ENCODE peak calls at places on chromosomes 5 and 9, in five cellular contexts. One of them, this sample, is unnamed. For H3K36me3, the result is how much of the 10 kb centered on the place peaks cover.

GRCh38 chr9:81542490-81542889 is 146.9 kb downstream of the TLE1 start:
- DNase-seq in PC-9: no peak
- DNase-seq in ascending aorta: no peak
- DNase-seq in left ventricle myocardium inferior: no peak
- DNase-seq in right atrium auricular region: no peak
- DNase-seq in this sample: no peak

GRCh38 chr5:98581416-98581999 is 192.0 kb upstream of the RGMB start:
- DNase-seq in PC-9: no peak
- DNase-seq in ascending aorta: no peak
- DNase-seq in left ventricle myocardium inferior: no peak
- DNase-seq in right atrium auricular region: no peak
- DNase-seq in this sample: no peak

GRCh38 chr9:69981686-69982450 is 61.8 kb upstream of the MAMDC2 start:
- DNase-seq in PC-9: no peak
- DNase-seq in ascending aorta: no peak
- DNase-seq in left ventricle myocardium inferior: no peak
- DNase-seq in right atrium auricular region: no peak
- DNase-seq in this sample: no peak

GRCh38 chr9:111438576-111439235 is 45.5 kb downstream of the ECPAS start:
- DNase-seq in PC-9: no peak
- DNase-seq in ascending aorta: no peak
- DNase-seq in left ventricle myocardium inferior: no peak
- DNase-seq in right atrium auricular region: no peak
- DNase-seq in this sample: no peak

GRCh38 chr9:88892729-88893128 is 98.5 kb upstream of the S1PR3 start:
- DNase-seq in PC-9: no peak
- DNase-seq in ascending aorta: no peak
- DNase-seq in left ventricle myocardium inferior: no peak
- DNase-seq in right atrium auricular region: no peak
- DNase-seq in this sample: no peak

GRCh38 chr9:87020169-87020935 is 73.0 kb upstream of the GAS1 start:
- DNase-seq in PC-9: no peak
- DNase-seq in ascending aorta: no peak
- DNase-seq in left ventricle myocardium inferior: no peak
- DNase-seq in right atrium auricular region: no peak
- DNase-seq in this sample: no peak

GRCh38 chr5:143350790-143351603 is 52.5 kb downstream of the NR3C1 start:
- DNase-seq in PC-9: no peak
- DNase-seq in ascending aorta: no peak
- DNase-seq in left ventricle myocardium inferior: no peak
- DNase-seq in right atrium auricular region: no peak
- DNase-seq in this sample: no peak

GRCh38 chr5:1371602-1372342 is 26.9 kb upstream of the CLPTM1L start:
- DNase-seq in PC-9: no peak
- DNase-seq in ascending aorta: no peak
- DNase-seq in left ventricle myocardium inferior: no peak
- DNase-seq in right atrium auricular region: no peak
- DNase-seq in this sample: no peak

GRCh38 chr9:17462869-17463464 is 115.9 kb upstream of the SH3GL2 start:
- DNase-seq in PC-9: no peak
- DNase-seq in ascending aorta: peak
- DNase-seq in left ventricle myocardium inferior: no peak
- DNase-seq in right atrium auricular region: no peak
- DNase-seq in this sample: no peak

GRCh38 chr9:80775515-80775914 is 913.8 kb downstream of the TLE1 start:
- DNase-seq in PC-9: no peak
- DNase-seq in ascending aorta: no peak
- DNase-seq in left ventricle myocardium inferior: no peak
- DNase-seq in right atrium auricular region: no peak
- DNase-seq in this sample: no peak

GRCh38 chr9:99296375-99296951 is 74.4 kb downstream of the SEC61B start:
- DNase-seq in PC-9: no peak
- DNase-seq in ascending aorta: no peak
- DNase-seq in left ventricle myocardium inferior: peak
- DNase-seq in right atrium auricular region: no peak
- DNase-seq in this sample: peak

GRCh38 chr5:134964359-134965270 is 3.1 kb upstream of the CATSPER3 start:
- DNase-seq in PC-9: no peak
- DNase-seq in ascending aorta: no peak
- DNase-seq in left ventricle myocardium inferior: no peak
- DNase-seq in right atrium auricular region: no peak
- DNase-seq in this sample: no peak

GRCh38 chr5:142438573-142438972 is 113.8 kb upstream of the SPRY4 start:
- DNase-seq in PC-9: no peak
- DNase-seq in ascending aorta: no peak
- DNase-seq in left ventricle myocardium inferior: no peak
- DNase-seq in right atrium auricular region: no peak
- DNase-seq in this sample: no peak

GRCh38 chr5:170597109-170597741 is 93.4 kb downstream of the KCNIP1 start:
- DNase-seq in PC-9: no peak
- DNase-seq in ascending aorta: no peak
- DNase-seq in left ventricle myocardium inferior: no peak
- DNase-seq in right atrium auricular region: no peak
- DNase-seq in this sample: peak

GRCh38 chr5:134969166-134969565 is 1.5 kb downstream of the CATSPER3 start:
- DNase-seq in PC-9: no peak
- DNase-seq in ascending aorta: no peak
- DNase-seq in left ventricle myocardium inferior: no peak
- DNase-seq in right atrium auricular region: no peak
- DNase-seq in this sample: no peak

GRCh38 chr5:28708472-28708871 is 1670.1 kb upstream of the CDH9 start:
- DNase-seq in PC-9: no peak
- DNase-seq in ascending aorta: no peak
- DNase-seq in left ventricle myocardium inferior: no peak
- DNase-seq in right atrium auricular region: no peak
- DNase-seq in this sample: no peak

GRCh38 chr9:105216440-105217178 is 27.8 kb upstream of the SLC44A1 start:
- DNase-seq in PC-9: no peak
- DNase-seq in ascending aorta: no peak
- DNase-seq in left ventricle myocardium inferior: peak
- DNase-seq in right atrium auricular region: no peak
- DNase-seq in this sample: no peak

GRCh38 chr9:27126682-27127081 is 17.7 kb downstream of the TEK start:
- DNase-seq in PC-9: no peak
- DNase-seq in ascending aorta: no peak
- DNase-seq in left ventricle myocardium inferior: no peak
- DNase-seq in right atrium auricular region: no peak
- DNase-seq in this sample: no peak

DNA sequence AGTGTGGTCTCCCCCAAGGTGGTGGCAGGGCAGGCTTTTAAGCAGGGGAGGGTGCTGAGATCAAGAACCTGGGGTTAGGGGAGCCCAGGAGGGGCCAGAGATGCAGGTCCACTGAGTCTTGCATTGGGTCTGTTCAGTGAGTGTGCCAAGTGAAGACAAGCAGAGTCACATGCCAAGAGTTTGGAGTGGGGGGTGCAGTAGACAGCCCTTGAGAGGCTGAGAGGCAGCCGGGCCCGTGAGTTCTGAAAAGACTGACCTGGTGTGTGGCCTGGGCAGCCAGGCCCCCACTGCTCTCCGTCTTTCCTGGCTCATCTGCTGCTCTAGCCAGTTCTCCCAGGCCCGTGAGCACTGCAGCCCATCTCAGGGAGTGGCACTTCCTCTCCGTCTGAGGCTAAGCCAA is 120.0 kb downstream of the DAB2IP start:
- DNase-seq in PC-9: no peak
- DNase-seq in ascending aorta: no peak
- DNase-seq in left ventricle myocardium inferior: peak
- DNase-seq in right atrium auricular region: no peak
- DNase-seq in this sample: no peak
- H3K36me3 ChIP-seq in PC-9: under half
- H3K36me3 ChIP-seq in ascending aorta: half or more
- H3K36me3 ChIP-seq in left ventricle myocardium inferior: half or more
- H3K36me3 ChIP-seq in right atrium auricular region: half or more
- H3K36me3 ChIP-seq in this sample: under half

DNA sequence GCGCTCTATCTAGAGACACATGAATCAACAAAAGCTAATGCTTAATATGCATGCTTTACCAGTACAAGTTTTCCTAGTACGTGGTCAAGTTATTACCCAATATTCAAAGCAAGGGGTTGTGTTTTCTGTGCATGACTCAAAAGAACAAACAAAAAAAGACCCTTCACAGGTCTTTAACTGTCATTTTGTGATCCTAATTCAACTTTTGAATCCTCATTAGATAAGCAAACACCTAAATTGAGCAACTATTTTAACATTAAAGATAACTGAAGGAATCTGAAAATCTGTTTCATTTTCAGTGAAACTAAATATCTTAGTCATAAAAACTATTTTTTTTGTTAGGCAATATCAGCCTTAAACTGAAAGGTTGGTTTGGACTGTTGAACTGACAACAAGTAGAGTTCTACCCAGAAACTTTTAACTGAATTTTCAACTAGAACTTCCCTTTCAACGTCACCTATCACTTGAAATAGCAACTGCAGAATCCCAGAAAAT is 12.5 kb downstream of the ST8SIA4 start:
- DNase-seq in PC-9: no peak
- DNase-seq in ascending aorta: no peak
- DNase-seq in left ventricle myocardium inferior: no peak
- DNase-seq in right atrium auricular region: no peak
- DNase-seq in this sample: no peak
- H3K4me3 ChIP-seq in PC-9: peak
- H3K4me3 ChIP-seq in ascending aorta: no peak
- H3K4me3 ChIP-seq in left ventricle myocardium inferior: peak
- H3K4me3 ChIP-seq in right atrium auricular region: peak
- H3K4me3 ChIP-seq in this sample: peak

DNA sequence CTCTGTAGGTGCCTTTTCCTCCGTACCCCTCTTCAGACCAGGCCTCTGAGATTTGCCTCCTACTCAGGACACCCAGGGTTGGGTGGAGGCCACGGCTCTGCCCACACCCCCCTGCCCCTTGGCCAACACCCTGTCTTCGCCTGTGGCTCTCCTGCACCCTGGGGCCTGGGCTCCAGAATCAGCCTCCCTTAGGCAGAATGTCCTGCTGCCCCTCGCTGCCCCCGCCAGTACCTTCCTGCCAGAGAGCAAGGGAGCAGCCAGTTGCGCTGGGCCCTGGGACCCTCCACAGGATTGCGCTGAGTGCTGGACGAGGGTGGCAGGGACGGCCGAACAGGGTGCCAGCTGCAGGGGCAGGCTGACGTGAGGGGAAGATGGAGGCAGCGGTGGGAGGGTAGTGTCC is 53.5 kb downstream of the COL5A1 start:
- DNase-seq in PC-9: no peak
- DNase-seq in ascending aorta: no peak
- DNase-seq in left ventricle myocardium inferior: peak
- DNase-seq in right atrium auricular region: no peak
- DNase-seq in this sample: peak
- H3K36me3 ChIP-seq in PC-9: under half
- H3K36me3 ChIP-seq in ascending aorta: under half
- H3K36me3 ChIP-seq in left ventricle myocardium inferior: under half
- H3K36me3 ChIP-seq in right atrium auricular region: under half
- H3K36me3 ChIP-seq in this sample: under half

GRCh38 chr5:138466900-138467710 is 1.8 kb downstream of the EGR1 start:
- DNase-seq in PC-9: no peak
- DNase-seq in ascending aorta: peak
- DNase-seq in left ventricle myocardium inferior: no peak
- DNase-seq in right atrium auricular region: peak
- DNase-seq in this sample: no peak
- H3K4me3 ChIP-seq in PC-9: no peak
- H3K4me3 ChIP-seq in ascending aorta: peak
- H3K4me3 ChIP-seq in left ventricle myocardium inferior: peak
- H3K4me3 ChIP-seq in right atrium auricular region: peak
- H3K4me3 ChIP-seq in this sample: peak

GRCh38 chr9:33273972-33274328 is 9.1 kb downstream of the CHMP5 start:
- DNase-seq in PC-9: no peak
- DNase-seq in ascending aorta: no peak
- DNase-seq in left ventricle myocardium inferior: no peak
- DNase-seq in right atrium auricular region: no peak
- DNase-seq in this sample: no peak
- H3K36me3 ChIP-seq in PC-9: under half
- H3K36me3 ChIP-seq in ascending aorta: half or more
- H3K36me3 ChIP-seq in left ventricle myocardium inferior: half or more
- H3K36me3 ChIP-seq in right atrium auricular region: half or more
- H3K36me3 ChIP-seq in this sample: half or more

DNA sequence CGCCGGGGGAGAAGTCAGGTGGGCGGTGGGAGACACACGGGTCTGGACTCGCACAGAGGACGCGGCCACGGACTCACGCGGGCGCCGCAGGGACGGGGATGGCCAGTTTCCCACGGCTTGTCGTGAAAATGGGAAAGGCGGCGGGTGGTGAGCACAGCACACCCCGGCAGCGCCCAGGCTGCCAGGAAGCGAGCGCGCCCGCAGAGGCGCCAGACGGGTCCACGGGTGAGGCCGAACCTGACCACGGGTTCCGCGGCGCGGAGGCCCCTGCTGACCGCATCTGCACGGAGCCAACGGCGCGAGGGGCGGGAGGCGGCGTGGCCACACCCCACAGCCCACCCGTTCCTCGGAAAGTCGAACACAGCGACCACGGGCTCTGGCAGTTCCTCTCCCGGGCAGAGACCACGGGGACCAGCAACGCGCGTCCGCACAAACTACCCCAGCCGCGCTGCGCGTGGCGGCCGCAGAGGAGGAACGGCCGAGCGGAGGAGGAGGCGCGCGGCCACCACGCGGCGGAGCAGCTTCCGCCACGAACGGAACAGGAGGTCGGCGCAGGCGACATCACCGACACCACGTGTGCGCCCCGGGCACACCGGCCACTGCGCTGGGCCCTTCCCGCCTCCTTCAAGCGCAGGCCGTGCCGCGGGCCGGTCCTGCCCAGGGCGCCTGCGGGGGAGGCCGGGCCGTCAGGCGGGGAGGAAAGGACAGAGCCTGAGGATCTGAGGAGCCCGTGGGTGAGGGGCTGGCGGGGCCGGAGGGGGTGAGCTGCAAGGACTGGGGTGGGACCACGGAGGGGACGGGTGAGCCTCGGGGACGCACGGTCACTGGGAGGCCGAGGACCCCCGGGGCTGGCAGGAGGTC is 5.6 kb downstream of the EXD3 start:
- DNase-seq in PC-9: no peak
- DNase-seq in ascending aorta: no peak
- DNase-seq in left ventricle myocardium inferior: no peak
- DNase-seq in right atrium auricular region: no peak
- DNase-seq in this sample: no peak
- H3K4me3 ChIP-seq in PC-9: no peak
- H3K4me3 ChIP-seq in ascending aorta: no peak
- H3K4me3 ChIP-seq in left ventricle myocardium inferior: peak
- H3K4me3 ChIP-seq in right atrium auricular region: no peak
- H3K4me3 ChIP-seq in this sample: peak

GRCh38 chr5:141211-141610 is 49.2 kb downstream of the PLEKHG4B start:
- DNase-seq in PC-9: no peak
- DNase-seq in ascending aorta: no peak
- DNase-seq in left ventricle myocardium inferior: no peak
- DNase-seq in right atrium auricular region: no peak
- DNase-seq in this sample: no peak

GRCh38 chr5:140443-140829 is 48.5 kb downstream of the PLEKHG4B start:
- DNase-seq in PC-9: no peak
- DNase-seq in ascending aorta: no peak
- DNase-seq in left ventricle myocardium inferior: no peak
- DNase-seq in right atrium auricular region: no peak
- DNase-seq in this sample: no peak

GRCh38 chr5:138936-139335 is 47.0 kb downstream of the PLEKHG4B start:
- DNase-seq in PC-9: no peak
- DNase-seq in ascending aorta: no peak
- DNase-seq in left ventricle myocardium inferior: no peak
- DNase-seq in right atrium auricular region: no peak
- DNase-seq in this sample: no peak

GRCh38 chr5:141761-142160 is 49.5 kb upstream of the LRRC14B start:
- DNase-seq in PC-9: no peak
- DNase-seq in ascending aorta: no peak
- DNase-seq in left ventricle myocardium inferior: no peak
- DNase-seq in right atrium auricular region: no peak
- DNase-seq in this sample: no peak

GRCh38 chr5:139579-140442 is 47.8 kb downstream of the PLEKHG4B start:
- DNase-seq in PC-9: no peak
- DNase-seq in ascending aorta: no peak
- DNase-seq in left ventricle myocardium inferior: no peak
- DNase-seq in right atrium auricular region: no peak
- DNase-seq in this sample: no peak
- H3K36me3 ChIP-seq in PC-9: under half
- H3K36me3 ChIP-seq in ascending aorta: under half
- H3K36me3 ChIP-seq in left ventricle myocardium inferior: under half
- H3K36me3 ChIP-seq in right atrium auricular region: under half
- H3K36me3 ChIP-seq in this sample: under half